ENCODE peak calls at places on chromosomes 12 and 14, in four cellular contexts. O is HCT116, S is H1, P is HepG2. H is an unnamed sample. For H3K4me1, the result is how much of the 10 kb centered on the place peaks cover.

GRCh38 chr12:87509233-87509820 is 519.9 kb downstream of the C12orf50 start:
- DNase-seq in O (peak), S (no peak), P (no peak), H (no peak)

GRCh38 chr12:40039598-40039997 is 66.3 kb downstream of the SLC2A13 start:
- DNase-seq in O (no peak), S (no peak), P (no peak), H (no peak)

GRCh38 chr12:3261782-3262359 is 184.7 kb downstream of the TSPAN9 start:
- DNase-seq in O (no peak), S (no peak), P (no peak), H (no peak)

GRCh38 chr12:89928467-89928866 is 219.8 kb upstream of the ATP2B1 start:
- DNase-seq in O (no peak), S (no peak), P (no peak), H (no peak)

GRCh38 chr14:21098134-21098891 is at the start of gene ZNF219:
- DNase-seq in O (no peak), S (peak), P (peak), H (no peak)

GRCh38 chr12:14367097-14367661 is 1.7 kb downstream of the ATF7IP start:
- DNase-seq in O (no peak), S (no peak), P (peak), H (no peak)

GRCh38 chr12:49328816-49329215 is 5.8 kb downstream of the TROAP start:
- DNase-seq in O (no peak), S (no peak), P (no peak), H (no peak)

GRCh38 chr12:89544027-89544426 is 18.2 kb upstream of the POC1B start:
- DNase-seq in O (no peak), S (no peak), P (no peak), H (peak)

GRCh38 chr14:22561661-22562579 is 27.1 kb downstream of the DAD1 start:
- DNase-seq in O (no peak), S (no peak), P (peak), H (no peak)

GRCh38 chr12:131044760-131045381 is 91.2 kb downstream of the ADGRD1 start:
- DNase-seq in O (no peak), S (no peak), P (no peak), H (no peak)

GRCh38 chr12:15599266-15600037 is 189.7 kb downstream of the EPS8 start:
- DNase-seq in O (no peak), S (no peak), P (no peak), H (no peak)

GRCh38 chr14:31930493-31931225 is 146.4 kb upstream of the ARHGAP5 start:
- DNase-seq in O (no peak), S (no peak), P (peak), H (no peak)

GRCh38 chr14:37590096-37590809 is 4.8 kb downstream of the FOXA1 start:
- DNase-seq in O (no peak), S (no peak), P (no peak), H (no peak)

GRCh38 chr14:45699451-45699850 is 446.4 kb upstream of the MIS18BP1 start:
- DNase-seq in O (no peak), S (no peak), P (no peak), H (no peak)

GRCh38 chr14:26132061-26132460 is 465.8 kb downstream of the NOVA1 start:
- DNase-seq in O (no peak), S (no peak), P (no peak), H (no peak)

GRCh38 chr12:71233083-71233482 is 75.3 kb upstream of the TSPAN8 start:
- DNase-seq in O (no peak), S (no peak), P (no peak), H (no peak)

GRCh38 chr12:42756841-42757661 is 167.5 kb upstream of the PRICKLE1 start:
- DNase-seq in O (peak), S (peak), P (no peak), H (peak)

GRCh38 chr14:33835677-33836076 is 115.2 kb downstream of the EGLN3 start:
- DNase-seq in O (no peak), S (no peak), P (no peak), H (no peak)

GRCh38 chr14:104892517-104893434 is 27.7 kb downstream of the CEP170B start:
- DNase-seq in O (no peak), S (no peak), P (no peak), H (no peak)

GRCh38 chr12:40216516-40217288 is 8.1 kb upstream of the LRRK2 start:
- DNase-seq in O (no peak), S (no peak), P (no peak), H (no peak)

GRCh38 chr12:95788637-95789036 is 1.9 kb downstream of the NTN4 start:
- DNase-seq in O (no peak), S (no peak), P (no peak), H (no peak)

GRCh38 chr12:127445583-127445982 is 821.4 kb upstream of the TMEM132C start:
- DNase-seq in O (no peak), S (no peak), P (no peak), H (no peak)

GRCh38 chr12:123938679-123939480 is 33.8 kb downstream of the CCDC92 start:
- DNase-seq in O (no peak), S (no peak), P (no peak), H (no peak)

GRCh38 chr12:57606821-57607220 is 2.2 kb downstream of the DTX3 start:
- DNase-seq in O (no peak), S (no peak), P (no peak), H (no peak)

GRCh38 chr12:75820848-75821578 is 210.6 kb downstream of the PHLDA1 start:
- DNase-seq in O (no peak), S (no peak), P (no peak), H (no peak)

GRCh38 chr14:72745546-72745945 is 148.4 kb downstream of the DPF3 start:
- DNase-seq in O (no peak), S (no peak), P (no peak), H (no peak)

GRCh38 chr12:3744216-3744883 is 8.6 kb downstream of the CRACR2A start:
- DNase-seq in O (no peak), S (no peak), P (no peak), H (no peak)

GRCh38 chr12:109714141-109714912 is 702 bp downstream of the FAM222A start:
- DNase-seq in O (no peak), S (no peak), P (peak), H (no peak)

GRCh38 chr12:62700091-62700490 is 233.5 kb downstream of the MON2 start:
- DNase-seq in O (no peak), S (no peak), P (no peak), H (no peak)

GRCh38 chr14:48723841-48724495 is 862.2 kb downstream of the RPS29 start:
- DNase-seq in O (no peak), S (no peak), P (no peak), H (no peak)

GRCh38 chr14:104431929-104432541 is 147.5 kb upstream of the C14orf180 start:
- DNase-seq in O (no peak), S (no peak), P (no peak), H (peak)

DNA sequence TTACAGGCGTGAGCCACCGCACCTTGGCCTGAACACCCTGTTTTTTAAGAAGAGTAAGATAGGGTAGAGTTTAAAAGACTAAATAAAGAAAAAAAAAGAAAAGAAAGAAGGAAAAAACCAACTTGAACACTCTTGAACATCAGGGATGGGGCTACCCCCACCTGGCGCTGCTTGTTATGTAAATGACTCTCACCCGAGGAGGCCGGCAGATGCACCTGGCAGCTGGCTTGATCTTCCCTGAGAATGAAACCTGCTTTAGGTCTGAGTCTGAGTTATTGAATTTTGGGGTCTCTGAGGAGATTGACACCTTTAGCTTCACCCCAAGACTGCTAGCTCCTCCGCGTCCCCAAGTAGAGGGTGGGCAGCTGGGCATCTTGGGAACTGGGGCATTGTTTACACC is 15.5 kb upstream of the MEG3 start:
- DNase-seq in O (no peak), S (no peak), P (no peak), H (no peak)
- TF ChIP-seq POLR2AphosphoS5 in O (no peak), S (no peak), P (no peak), H (no peak)

GRCh38 chr12:47349102-47349769 is 269.5 kb upstream of the AMIGO2 start:
- DNase-seq in O (no peak), S (no peak), P (no peak), H (no peak)
- H3K4me1 ChIP-seq in O (under half), S (under half), P (under half), H (under half)

GRCh38 chr12:108670066-108670631 is 36.5 kb upstream of the SELPLG start:
- DNase-seq in O (no peak), S (no peak), P (no peak), H (no peak)
- H3K27ac ChIP-seq in O (no peak), S (no peak), P (peak), H (peak)

GRCh38 chr14:103002578-103003350 is 54.6 kb downstream of the CDC42BPB start:
- DNase-seq in O (no peak), S (no peak), P (peak), H (no peak)

GRCh38 chr14:103000291-103000921 is 56.9 kb downstream of the CDC42BPB start:
- DNase-seq in O (no peak), S (no peak), P (no peak), H (no peak)

GRCh38 chr14:103003351-103003615 is 54.1 kb downstream of the CDC42BPB start:
- DNase-seq in O (no peak), S (no peak), P (no peak), H (no peak)

GRCh38 chr14:103001226-103001625 is 56.1 kb downstream of the CDC42BPB start:
- DNase-seq in O (no peak), S (no peak), P (no peak), H (no peak)

GRCh38 chr14:103001651-103002396 is 55.5 kb downstream of the CDC42BPB start:
- DNase-seq in O (no peak), S (no peak), P (no peak), H (no peak)
- TF ChIP-seq POLR2AphosphoS5 in O (no peak), S (no peak), P (no peak), H (no peak)

DNA sequence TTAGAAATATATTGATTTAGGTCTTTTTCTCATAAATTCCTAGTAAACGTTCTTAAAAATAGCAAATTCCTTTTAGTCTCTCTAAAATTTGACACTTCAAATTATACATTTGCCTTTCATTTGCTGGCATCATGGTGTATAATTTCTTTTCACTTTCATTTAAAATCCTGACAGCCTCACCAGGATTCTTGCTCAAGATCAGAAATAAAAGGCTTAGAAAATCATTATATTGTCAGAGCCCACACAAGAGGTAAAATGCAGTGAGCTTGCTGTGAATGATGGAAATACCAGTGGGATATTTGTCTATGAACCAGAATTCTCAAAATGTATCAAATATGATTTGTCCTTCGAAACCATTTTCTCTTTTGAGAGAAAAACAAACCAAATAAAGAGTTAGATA is 78.2 kb upstream of the PIK3C2G start:
- DNase-seq in O (no peak), S (no peak), P (no peak), H (no peak)
- H3K4me1 ChIP-seq in O (under half), S (under half), P (under half), H (under half)

GRCh38 chr12:52976574-52977071 is 27.7 kb downstream of the KRT18 start:
- DNase-seq in O (no peak), S (no peak), P (no peak), H (no peak)
- H3K27ac ChIP-seq in O (no peak), S (no peak), P (no peak), H (no peak)

GRCh38 chr12:79691299-79692248 is 810 bp upstream of the PAWR start:
- DNase-seq in O (no peak), S (no peak), P (peak), H (no peak)
- TF ChIP-seq POLR2AphosphoS5 in O (no peak), S (peak), P (peak), H (peak)

GRCh38 chr14:76954791-76955190 is 73.7 kb downstream of the IRF2BPL start:
- DNase-seq in O (no peak), S (no peak), P (no peak), H (no peak)
- H3K4me1 ChIP-seq in O (half or more), S (under half), P (half or more), H (half or more)